ENCODE peak calls at places on chromosome 10, in eight cellular contexts. U, W, C, H, L, M, N and B are unnamed samples.
A peak's percentile ranks its signal among the peaks of the same experiment; 100 is the strongest.

GRCh38 chr10:98417973-98418372 is 3.0 kb upstream of the PYROXD2 start:
- DNase-seq in W (no peak), L (no peak), C (no peak), H (no peak), M (no peak), U (no peak), N (no peak), B (no peak)

GRCh38 chr10:25561761-25562160 is 372.3 kb upstream of the MYO3A start:
- DNase-seq in H (no peak), C (no peak), N (no peak), L (no peak), U (no peak), W (no peak), M (no peak), B (no peak)

GRCh38 chr10:48776528-48776927 is 91.9 kb downstream of the WDFY4 start:
- DNase-seq in N (no peak), W (no peak), U (no peak), C (no peak), M (no peak), L (no peak), H (no peak), B (no peak)

GRCh38 chr10:119597405-119598186 is 832 bp upstream of the TIAL1 start:
- DNase-seq in U (no peak), H (no peak), M (no peak), L (no peak), C (no peak), W (no peak), N (no peak), B (peak; percentile 16)

GRCh38 chr10:95474228-95475002 is 86.8 kb downstream of the SORBS1 start:
- DNase-seq in W (no peak), H (no peak), M (no peak), U (no peak), L (no peak), N (peak; percentile 47), C (no peak), B (no peak)

GRCh38 chr10:93436577-93436976 is 45.6 kb downstream of the MYOF start:
- DNase-seq in H (no peak), N (peak; percentile 44), L (peak; percentile 83), C (no peak), U (no peak), M (no peak), W (no peak), B (no peak)

GRCh38 chr10:21002097-21002878 is 105.2 kb upstream of the NEBL start:
- DNase-seq in H (no peak), M (no peak), W (no peak), N (no peak), L (no peak), U (no peak), C (no peak), B (no peak)

GRCh38 chr10:45374451-45375052 is 536 bp downstream of the ALOX5 start:
- DNase-seq in C (no peak), U (peak; percentile 69), N (peak; percentile 61), W (peak; percentile 73), L (peak; percentile 53), M (no peak), H (no peak), B (no peak)

GRCh38 chr10:118840071-118840775 is 85.5 kb upstream of the CACUL1 start:
- DNase-seq in L (no peak), M (no peak), C (no peak), U (no peak), N (peak; percentile 59), W (peak; percentile 14), H (peak; percentile 56), B (no peak)

GRCh38 chr10:11804336-11804735 is 18.8 kb upstream of the PROSER2 start:
- DNase-seq in H (no peak), N (no peak), L (no peak), W (no peak), C (no peak), M (no peak), U (no peak), B (no peak)